ENCODE peak calls at places on chromosomes 13 and 19, in ten cellular contexts. J, B, Y, F, W, U, R, S, L and C are unnamed samples.
A peak's percentile ranks its signal among the peaks of the same experiment; 100 is the strongest.

GRCh38 chr19:36257512-36257876 is 42.6 kb downstream of the ZNF146 start:
- DNase-seq in Y (no peak), W (peak; percentile 36), J (no peak), F (peak; percentile 18), L (no peak), U (peak; percentile 19), R (peak; percentile 22), S (no peak), B (no peak), C (peak; percentile 35)

GRCh38 chr19:9043524-9043923 is 33.3 kb upstream of the MUC16 start:
- DNase-seq in S (no peak), L (no peak), Y (no peak), U (no peak), W (no peak), B (no peak), R (no peak), F (no peak), J (no peak), C (peak; percentile 49)

GRCh38 chr19:12984683-12985048 is 10.6 kb upstream of the NFIX start:
- DNase-seq in B (no peak), R (no peak), W (no peak), S (no peak), L (no peak), J (no peak), U (no peak), Y (no peak), F (no peak), C (no peak)

GRCh38 chr13:107866666-107867623 is 348.4 kb downstream of the LIG4 start:
- DNase-seq in Y (no peak), B (no peak), W (peak; percentile 62), U (peak; percentile 34), R (peak; percentile 69), L (no peak), J (peak; percentile 9), S (no peak), F (no peak), C (peak; percentile 59)

GRCh38 chr19:799076-799881 is 2.0 kb downstream of the PTBP1 start:
- DNase-seq in F (peak; percentile 51), U (no peak), Y (no peak), J (no peak), L (no peak), B (no peak), W (no peak), S (no peak), R (peak; percentile 31), C (no peak)

GRCh38 chr13:105083986-105084385 is 1451.5 kb downstream of the EFNB2 start:
- DNase-seq in L (no peak), J (no peak), F (no peak), S (no peak), B (no peak), U (no peak), W (no peak), Y (no peak), R (no peak), C (no peak)

GRCh38 chr13:55013051-55013450 is 1984.4 kb downstream of the OLFM4 start:
- DNase-seq in J (no peak), W (no peak), B (no peak), L (no peak), Y (no peak), U (no peak), F (no peak), R (no peak), S (no peak), C (peak; percentile 0)

GRCh38 chr13:50708461-50708860 is 135.0 kb downstream of the DLEU7 start:
- DNase-seq in F (no peak), W (no peak), S (no peak), B (no peak), J (no peak), Y (no peak), L (no peak), U (no peak), R (no peak), C (no peak)

GRCh38 chr19:10461047-10461949 is 41.0 kb downstream of the PDE4A start:
- DNase-seq in U (peak; percentile 75), F (peak; percentile 91), R (peak; percentile 91), S (peak; percentile 77), J (peak; percentile 99), B (peak; percentile 82), W (peak; percentile 43), Y (peak; percentile 91), L (peak; percentile 74), C (peak; percentile 96)

GRCh38 chr19:9306443-9306842 is 3.2 kb downstream of the ZNF699 start:
- DNase-seq in Y (no peak), J (no peak), R (no peak), B (no peak), F (peak; percentile 80), U (no peak), W (no peak), S (no peak), L (no peak), C (peak; percentile 61)

GRCh38 chr13:84524586-84524985 is 642.3 kb upstream of the SLITRK1 start:
- DNase-seq in Y (no peak), B (no peak), W (no peak), F (no peak), R (no peak), L (no peak), J (no peak), U (peak; percentile 6), S (no peak), C (no peak)

GRCh38 chr19:47129579-47129978 is 1.1 kb upstream of the SAE1 start:
- DNase-seq in R (no peak), U (no peak), W (no peak), F (no peak), Y (no peak), B (no peak), S (no peak), J (no peak), L (no peak), C (no peak)

GRCh38 chr19:44848036-44848804 is 2.1 kb downstream of the NECTIN2 start:
- DNase-seq in J (peak; percentile 35), S (no peak), L (no peak), W (no peak), B (no peak), Y (no peak), R (no peak), F (peak; percentile 34), U (no peak), C (peak; percentile 69)

GRCh38 chr13:43878897-43879322 is 630 bp downstream of the CCDC122 start:
- DNase-seq in Y (no peak), J (peak; percentile 45), F (peak; percentile 93), U (peak; percentile 71), B (no peak), S (peak; percentile 15), L (no peak), R (no peak), W (peak; percentile 31), C (peak; percentile 78)

GRCh38 chr13:74134777-74135305 is 637 bp upstream of the KLF12 start:
- DNase-seq in B (peak; percentile 34), L (peak; percentile 53), S (peak; percentile 57), R (peak; percentile 62), U (no peak), Y (peak; percentile 81), W (peak; percentile 48), F (peak; percentile 49), J (peak; percentile 72), C (peak; percentile 53)

GRCh38 chr19:42284641-42285341 is 15.7 kb downstream of the CIC start:
- DNase-seq in W (peak; percentile 50), R (no peak), L (peak; percentile 33), J (no peak), U (no peak), S (no peak), Y (peak; percentile 41), F (no peak), B (no peak), C (no peak)

GRCh38 chr13:106752584-106753202 is 184.8 kb upstream of the ARGLU1 start:
- DNase-seq in R (no peak), B (no peak), J (no peak), Y (no peak), S (no peak), W (no peak), L (no peak), F (no peak), U (peak; percentile 15), C (no peak)

GRCh38 chr13:92312823-92313222 is 913.8 kb upstream of the GPC6 start:
- DNase-seq in Y (no peak), S (no peak), L (no peak), B (no peak), F (no peak), W (no peak), U (peak; percentile 0), J (no peak), R (no peak), C (no peak)

GRCh38 chr19:56108447-56109195 is 12.5 kb downstream of the ZNF787 start:
- DNase-seq in F (no peak), J (no peak), L (no peak), B (no peak), R (no peak), U (no peak), S (no peak), W (no peak), Y (no peak), C (no peak)

GRCh38 chr19:46970815-46971214 is 48.8 kb upstream of the NPAS1 start:
- DNase-seq in U (no peak), S (no peak), L (no peak), F (peak; percentile 100), B (no peak), J (no peak), Y (no peak), W (no peak), R (peak; percentile 86), C (peak; percentile 92)

GRCh38 chr19:46482645-46483044 is 11.3 kb upstream of the PNMA8A start:
- DNase-seq in U (no peak), B (no peak), J (no peak), F (no peak), S (no peak), L (no peak), W (no peak), Y (no peak), R (no peak), C (peak; percentile 48)

GRCh38 chr19:2665103-2665502 is 37.4 kb downstream of the GNG7 start:
- DNase-seq in U (no peak), F (no peak), L (no peak), Y (no peak), S (no peak), J (no peak), R (no peak), B (no peak), W (no peak), C (no peak)

GRCh38 chr19:2650515-2650914 is 52.0 kb downstream of the GNG7 start:
- DNase-seq in B (no peak), L (no peak), U (no peak), F (no peak), Y (no peak), J (no peak), S (no peak), W (no peak), R (no peak), C (no peak)

GRCh38 chr13:79780240-79780639 is 299.3 kb downstream of the NDFIP2 start:
- DNase-seq in F (peak; percentile 62), W (no peak), Y (no peak), L (no peak), U (no peak), J (no peak), S (no peak), B (no peak), R (no peak), C (no peak)

GRCh38 chr13:50396001-50396400 is 380.8 kb downstream of the KCNRG start:
- DNase-seq in Y (no peak), U (no peak), S (no peak), W (no peak), F (no peak), R (no peak), L (no peak), B (no peak), J (no peak), C (no peak)

GRCh38 chr19:495440-496332 is 600 bp upstream of the MADCAM1 start:
- DNase-seq in J (peak; percentile 52), F (peak; percentile 64), U (no peak), S (no peak), W (no peak), R (peak; percentile 52), Y (peak; percentile 58), B (no peak), L (peak; percentile 49), C (peak; percentile 68)

GRCh38 chr19:28446511-28446910 is 766.4 kb downstream of the UQCRFS1 start:
- DNase-seq in U (no peak), B (no peak), R (no peak), Y (no peak), F (no peak), S (no peak), L (no peak), W (no peak), J (no peak), C (no peak)

GRCh38 chr13:51435002-51435578 is 17.7 kb downstream of the INTS6 start:
- DNase-seq in L (peak; percentile 50), Y (no peak), W (no peak), F (peak; percentile 3), J (peak; percentile 7), U (peak; percentile 22), S (no peak), B (no peak), R (no peak), C (no peak)